ENCODE peak calls at places on chromosomes 3 and 15, in six cellular contexts. V is HCT116, X is stomach, O is A549, I is suprapubic skin, T is esophagus squamous epithelium. U is an unnamed sample. For H3K9me3, the result is how much of the 10 kb centered on the place peaks cover.

GRCh38 chr3:123732447-123732846 is 147.6 kb upstream of the HACD2 start:
- DNase-seq in V (no peak), X (no peak), O (peak), I (no peak), T (no peak), U (no peak)

GRCh38 chr3:194683431-194683830 is 2.3 kb upstream of the FAM43A start:
- DNase-seq in V (no peak), X (no peak), O (no peak), I (no peak), T (no peak), U (no peak)

GRCh38 chr15:58585668-58586461 is 154.1 kb downstream of the LIPC start:
- DNase-seq in V (no peak), X (no peak), O (no peak), I (no peak), T (no peak), U (no peak)

GRCh38 chr3:86104154-86104553 is 886.8 kb downstream of the VGLL3 start:
- DNase-seq in V (no peak), X (no peak), O (no peak), I (no peak), T (no peak), U (no peak)

GRCh38 chr15:33738941-33739664 is 229.2 kb upstream of the CHRM5 start:
- DNase-seq in V (no peak), X (no peak), O (no peak), I (no peak), T (no peak), U (no peak)

GRCh38 chr3:77254967-77255831 is 215.3 kb downstream of the ROBO2 start:
- DNase-seq in V (no peak), X (peak), O (peak), I (no peak), T (no peak), U (no peak)

GRCh38 chr3:182045721-182046120 is 334.0 kb downstream of the SOX2 start:
- DNase-seq in V (no peak), X (no peak), O (no peak), I (no peak), T (no peak), U (no peak)

GRCh38 chr3:129399895-129400357 is 28.5 kb downstream of the EFCAB12 start:
- DNase-seq in V (peak), X (no peak), O (no peak), I (no peak), T (no peak), U (peak)

GRCh38 chr3:32018723-32019564 is 37.4 kb downstream of the ZNF860 start:
- DNase-seq in V (peak), X (no peak), O (peak), I (no peak), T (no peak), U (no peak)

GRCh38 chr3:191301982-191302381 is 27.2 kb upstream of the CCDC50 start:
- DNase-seq in V (no peak), X (no peak), O (no peak), I (no peak), T (no peak), U (no peak)

GRCh38 chr15:49895337-49896223 is 223.5 kb downstream of the ATP8B4 start:
- DNase-seq in V (no peak), X (no peak), O (no peak), I (no peak), T (no peak), U (no peak)

GRCh38 chr3:54949491-54950044 is 21.7 kb upstream of the LRTM1 start:
- DNase-seq in V (no peak), X (no peak), O (no peak), I (no peak), T (no peak), U (no peak)

GRCh38 chr3:109045271-109046051 is 72.5 kb downstream of the MORC1 start:
- DNase-seq in V (no peak), X (no peak), O (no peak), I (no peak), T (no peak), U (no peak)

GRCh38 chr3:142586803-142587406 is 8.4 kb upstream of the ATR start:
- DNase-seq in V (peak), X (peak), O (peak), I (no peak), T (no peak), U (no peak)

GRCh38 chr3:99999541-99999940 is 114.8 kb downstream of the FILIP1L start:
- DNase-seq in V (no peak), X (no peak), O (no peak), I (no peak), T (no peak), U (no peak)

GRCh38 chr3:168876346-168877035 is 780.8 kb upstream of the GOLIM4 start:
- DNase-seq in V (no peak), X (no peak), O (no peak), I (no peak), T (no peak), U (no peak)

GRCh38 chr3:51340989-51341636 is 44.0 kb upstream of the MANF start:
- DNase-seq in V (peak), X (no peak), O (no peak), I (no peak), T (no peak), U (no peak)

GRCh38 chr15:60392986-60393811 is 4.6 kb downstream of the ANXA2 start:
- DNase-seq in V (peak), X (peak), O (peak), I (no peak), T (peak), U (peak)

GRCh38 chr3:175422744-175423143 is 563.6 kb downstream of the NAALADL2 start:
- DNase-seq in V (no peak), X (no peak), O (no peak), I (no peak), T (no peak), U (no peak)

GRCh38 chr15:99427668-99428361 is 138.0 kb upstream of the MEF2A start:
- DNase-seq in V (no peak), X (no peak), O (no peak), I (peak), T (no peak), U (no peak)

GRCh38 chr3:13022348-13023250 is 50.6 kb downstream of the IQSEC1 start:
- DNase-seq in V (no peak), X (peak), O (peak), I (no peak), T (no peak), U (peak)

DNA sequence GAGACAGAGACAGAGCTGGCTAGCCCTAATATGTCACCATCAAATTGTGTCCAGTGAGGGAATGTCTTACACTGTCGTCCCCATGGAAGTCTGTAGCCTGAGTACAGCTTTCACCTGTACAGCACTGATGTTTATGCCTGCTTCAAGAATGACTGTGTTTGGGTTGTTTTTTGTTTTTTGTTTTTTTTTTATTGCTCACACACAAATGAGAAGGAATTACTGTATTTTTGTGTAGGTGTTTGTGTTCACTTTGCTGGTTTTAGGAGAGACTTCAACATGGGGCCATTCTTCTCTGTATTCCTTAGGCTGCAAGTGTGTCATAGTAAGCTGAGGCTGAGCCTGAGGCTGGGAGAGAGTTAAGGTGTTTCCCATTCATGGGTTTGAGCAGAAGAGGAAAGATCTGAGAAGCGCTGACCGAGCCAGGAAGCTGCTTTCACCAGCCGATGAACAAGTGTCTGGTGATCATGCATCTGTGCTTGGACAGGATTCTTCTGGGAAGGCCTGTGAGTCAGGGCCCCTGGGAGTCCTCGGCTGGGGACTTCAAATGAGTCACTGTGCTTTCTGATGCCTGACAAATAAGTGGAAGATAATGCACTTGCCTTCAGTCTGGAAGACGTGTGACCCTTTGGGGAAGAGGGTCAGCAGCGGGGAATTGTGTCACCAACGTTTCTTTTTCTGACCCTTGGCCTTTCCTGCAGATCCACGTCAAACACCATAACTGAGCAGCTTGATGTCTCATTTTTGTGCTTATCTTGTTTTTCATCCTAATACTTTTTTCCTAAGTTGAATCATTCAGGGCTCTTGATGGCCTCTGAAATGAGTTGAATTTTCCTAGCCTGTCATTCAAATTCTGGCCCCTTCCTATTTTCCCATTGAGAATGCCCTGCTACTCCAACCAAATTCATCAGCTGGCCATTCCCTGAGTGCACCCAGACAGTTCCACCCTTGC is 36.7 kb upstream of the ZBTB38 start:
- DNase-seq in V (peak), X (no peak), O (peak), I (no peak), T (no peak), U (peak)
- TF ChIP-seq POLR2A in V (no peak), X (no peak), O (no peak), I (no peak), T (no peak), U (no peak)

DNA sequence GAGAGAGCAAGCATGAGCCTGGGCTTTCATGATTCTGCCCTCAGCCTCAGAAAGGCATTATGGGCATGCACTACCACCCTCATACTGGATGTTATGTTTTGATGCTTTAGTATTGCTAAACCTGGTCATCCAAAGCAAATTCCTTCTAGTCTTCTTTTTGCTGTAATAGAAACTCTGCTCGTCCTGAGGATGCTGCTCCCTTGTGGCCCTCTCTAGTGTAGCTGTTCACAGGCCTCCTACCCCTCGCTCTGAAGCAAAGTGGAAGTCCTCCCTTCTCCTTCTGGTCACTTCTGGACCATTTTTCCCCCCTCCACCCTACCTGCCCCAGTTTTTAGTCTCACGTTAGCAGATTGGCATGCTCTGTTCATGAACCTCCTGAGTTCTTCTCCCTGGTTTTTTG is 22.9 kb upstream of the CCNL1 start:
- DNase-seq in V (no peak), X (no peak), O (no peak), I (no peak), T (no peak), U (no peak)
- H3K9me3 ChIP-seq in V (under half), X (under half), O (under half), I (under half), T (under half), U (under half)

GRCh38 chr3:186783731-186784515 is 546 bp downstream of the EIF4A2 start:
- DNase-seq in V (no peak), X (peak), O (peak), I (peak), T (no peak), U (peak)
- TF ChIP-seq POLR2A in V (no peak), X (no peak), O (peak), I (no peak), T (peak), U (peak)

DNA sequence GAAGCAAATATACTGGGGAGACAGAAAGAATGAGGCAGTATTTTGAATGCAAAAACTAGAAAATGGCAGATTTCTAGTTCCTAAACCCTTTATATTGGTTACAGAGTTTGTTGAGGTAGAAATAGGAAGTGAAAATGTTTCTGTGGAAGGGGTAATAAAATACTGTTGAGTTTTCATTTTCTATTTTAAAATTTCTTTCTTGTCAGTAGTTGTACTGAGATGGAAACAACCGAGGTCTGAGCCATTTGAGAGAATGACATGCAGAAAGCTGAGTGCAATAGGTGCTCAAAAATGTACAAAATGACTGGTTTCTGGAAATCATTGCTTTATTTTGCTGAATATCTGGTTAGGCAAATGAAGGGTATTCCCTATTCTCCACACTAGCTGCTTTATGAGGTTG is 361.4 kb downstream of the CHL1 start:
- DNase-seq in V (no peak), X (no peak), O (no peak), I (no peak), T (no peak), U (no peak)
- H3K9me3 ChIP-seq in V (under half), X (under half), O (under half), I (under half), T (under half), U (under half)

U was measured in gastrocnemius medialis.